ENCODE peak calls at places on chromosomes 4 and X, in six cellular contexts. One of them, this sample, is unnamed.

GRCh38 chrX:76996641-76997040 is 450.5 kb upstream of the FGF16 start:
- DNase-seq in posterior cingulate gyrus: no peak
- DNase-seq in suprapubic skin: no peak
- DNase-seq in MV-4-11: no peak
- DNase-seq in mesothelial cell of epicardium: no peak
- DNase-seq in NCI-H2029 treated with DMSO at 0.1 percent for 48 hours: no peak
- DNase-seq in this sample: no peak

GRCh38 chrX:129744881-129745321 is 6.1 kb downstream of the XPNPEP2 start:
- DNase-seq in posterior cingulate gyrus: no peak
- DNase-seq in suprapubic skin: no peak
- DNase-seq in MV-4-11: no peak
- DNase-seq in mesothelial cell of epicardium: no peak
- DNase-seq in NCI-H2029 treated with DMSO at 0.1 percent for 48 hours: no peak
- DNase-seq in this sample: no peak

GRCh38 chr4:126715067-126715466 is 917.7 kb upstream of the INTU start:
- DNase-seq in posterior cingulate gyrus: no peak
- DNase-seq in suprapubic skin: no peak
- DNase-seq in MV-4-11: no peak
- DNase-seq in mesothelial cell of epicardium: no peak
- DNase-seq in NCI-H2029 treated with DMSO at 0.1 percent for 48 hours: no peak
- DNase-seq in this sample: no peak

GRCh38 chrX:20267924-20268701 is 1.4 kb upstream of the RPS6KA3 start:
- DNase-seq in posterior cingulate gyrus: peak; percentile 33
- DNase-seq in suprapubic skin: peak; percentile 74
- DNase-seq in MV-4-11: no peak
- DNase-seq in mesothelial cell of epicardium: no peak
- DNase-seq in NCI-H2029 treated with DMSO at 0.1 percent for 48 hours: no peak
- DNase-seq in this sample: no peak

GRCh38 chrX:151871244-151871643 is 41.4 kb upstream of the MAGEA4 start:
- DNase-seq in posterior cingulate gyrus: no peak
- DNase-seq in suprapubic skin: no peak
- DNase-seq in MV-4-11: no peak
- DNase-seq in mesothelial cell of epicardium: no peak
- DNase-seq in NCI-H2029 treated with DMSO at 0.1 percent for 48 hours: no peak
- DNase-seq in this sample: peak; percentile 83

GRCh38 chrX:1401611-1402430 is 9.9 kb upstream of the SLC25A6 start:
- DNase-seq in posterior cingulate gyrus: peak; percentile 40
- DNase-seq in suprapubic skin: no peak
- DNase-seq in MV-4-11: no peak
- DNase-seq in mesothelial cell of epicardium: no peak
- DNase-seq in NCI-H2029 treated with DMSO at 0.1 percent for 48 hours: no peak
- DNase-seq in this sample: no peak

GRCh38 chrX:130120321-130120731 is 10.0 kb upstream of the ELF4 start:
- DNase-seq in posterior cingulate gyrus: no peak
- DNase-seq in suprapubic skin: no peak
- DNase-seq in MV-4-11: peak; percentile 32
- DNase-seq in mesothelial cell of epicardium: no peak
- DNase-seq in NCI-H2029 treated with DMSO at 0.1 percent for 48 hours: no peak
- DNase-seq in this sample: no peak

GRCh38 chr4:67725981-67726380 is 25.0 kb upstream of the UBA6 start:
- DNase-seq in posterior cingulate gyrus: no peak
- DNase-seq in suprapubic skin: no peak
- DNase-seq in MV-4-11: no peak
- DNase-seq in mesothelial cell of epicardium: no peak
- DNase-seq in NCI-H2029 treated with DMSO at 0.1 percent for 48 hours: no peak
- DNase-seq in this sample: peak; percentile 61

GRCh38 chr4:82745173-82745842 is 53.3 kb downstream of the SCD5 start:
- DNase-seq in posterior cingulate gyrus: no peak
- DNase-seq in suprapubic skin: no peak
- DNase-seq in MV-4-11: no peak
- DNase-seq in mesothelial cell of epicardium: no peak
- DNase-seq in NCI-H2029 treated with DMSO at 0.1 percent for 48 hours: no peak
- DNase-seq in this sample: peak; percentile 13

GRCh38 chrX:110698696-110699095 is 96.9 kb downstream of the CHRDL1 start:
- DNase-seq in posterior cingulate gyrus: no peak
- DNase-seq in suprapubic skin: no peak
- DNase-seq in MV-4-11: peak; percentile 42
- DNase-seq in mesothelial cell of epicardium: no peak
- DNase-seq in NCI-H2029 treated with DMSO at 0.1 percent for 48 hours: no peak
- DNase-seq in this sample: no peak

GRCh38 chrX:23952984-23953907 is 45.4 kb downstream of the CXorf58 start:
- DNase-seq in posterior cingulate gyrus: no peak
- DNase-seq in suprapubic skin: no peak
- DNase-seq in MV-4-11: peak; percentile 76
- DNase-seq in mesothelial cell of epicardium: no peak
- DNase-seq in NCI-H2029 treated with DMSO at 0.1 percent for 48 hours: no peak
- DNase-seq in this sample: no peak

GRCh38 chr4:44553143-44553542 is 98.3 kb downstream of the YIPF7 start:
- DNase-seq in posterior cingulate gyrus: no peak
- DNase-seq in suprapubic skin: no peak
- DNase-seq in MV-4-11: no peak
- DNase-seq in mesothelial cell of epicardium: no peak
- DNase-seq in NCI-H2029 treated with DMSO at 0.1 percent for 48 hours: no peak
- DNase-seq in this sample: no peak

GRCh38 chr4:93147524-93148212 is 680.9 kb upstream of the ATOH1 start:
- DNase-seq in posterior cingulate gyrus: no peak
- DNase-seq in suprapubic skin: no peak
- DNase-seq in MV-4-11: no peak
- DNase-seq in mesothelial cell of epicardium: no peak
- DNase-seq in NCI-H2029 treated with DMSO at 0.1 percent for 48 hours: no peak
- DNase-seq in this sample: no peak

GRCh38 chrX:135420831-135421230 is 913 bp upstream of the SMIM10L2A start:
- DNase-seq in posterior cingulate gyrus: no peak
- DNase-seq in suprapubic skin: no peak
- DNase-seq in MV-4-11: no peak
- DNase-seq in mesothelial cell of epicardium: no peak
- DNase-seq in NCI-H2029 treated with DMSO at 0.1 percent for 48 hours: no peak
- DNase-seq in this sample: no peak

GRCh38 chrX:1391707-1392375 is at the start of gene SLC25A6:
- DNase-seq in posterior cingulate gyrus: peak; percentile 99
- DNase-seq in suprapubic skin: peak; percentile 99
- DNase-seq in MV-4-11: no peak
- DNase-seq in mesothelial cell of epicardium: peak; percentile 99
- DNase-seq in NCI-H2029 treated with DMSO at 0.1 percent for 48 hours: no peak
- DNase-seq in this sample: peak; percentile 90